ENCODE peak calls at places on chromosome 1, in four cellular contexts. F is GM10248, N is skeletal muscle cell, X is GM19239. J is an unnamed sample.

GRCh38 chr1:205769641-205770365 is 5.5 kb downstream of the RAB29 start:
- DNase-seq in N (no peak), X (no peak), F (no peak), J (peak)

GRCh38 chr1:179867493-179868330 is 9.9 kb downstream of the TOR1AIP2 start:
- DNase-seq in X (no peak), F (peak), N (no peak), J (peak)

GRCh38 chr1:69077633-69078032 is 490.1 kb upstream of the LRRC7 start:
- DNase-seq in X (no peak), F (no peak), N (no peak), J (no peak)

GRCh38 chr1:22176258-22176657 is 33.4 kb upstream of the WNT4 start:
- DNase-seq in X (peak), F (peak), N (no peak), J (no peak)

GRCh38 chr1:197775282-197776262 is at the start of gene DENND1B:
- DNase-seq in N (peak), F (peak), X (peak), J (peak)

GRCh38 chr1:150925080-150925479 is 1.1 kb upstream of the SETDB1 start:
- DNase-seq in X (no peak), F (no peak), N (no peak), J (no peak)

GRCh38 chr1:207860531-207860930 is 50.4 kb downstream of the CD34 start:
- DNase-seq in F (no peak), X (no peak), N (no peak), J (no peak)

GRCh38 chr1:5681654-5682053 is 310.6 kb downstream of the NPHP4 start:
- DNase-seq in F (no peak), N (no peak), X (no peak), J (no peak)

GRCh38 chr1:162551969-162552683 is 9.4 kb upstream of the UAP1 start:
- DNase-seq in X (no peak), N (no peak), F (no peak), J (peak)

GRCh38 chr1:204358605-204359004 is 1.1 kb downstream of the PLEKHA6 start:
- DNase-seq in F (no peak), N (no peak), X (no peak), J (no peak)

GRCh38 chr1:57307382-57307781 is 116.5 kb downstream of the DAB1 start:
- DNase-seq in X (peak), F (peak), N (no peak), J (no peak)

GRCh38 chr1:13775446-13775845 is 75.5 kb downstream of the PRDM2 start:
- DNase-seq in F (no peak), X (no peak), N (no peak), J (peak)

GRCh38 chr1:201785291-201785690 is 43.7 kb upstream of the IPO9 start:
- DNase-seq in X (no peak), N (no peak), F (no peak), J (peak)

GRCh38 chr1:200231787-200232222 is 178.0 kb downstream of the ZNF281 start:
- DNase-seq in F (no peak), N (no peak), X (no peak), J (peak)

GRCh38 chr1:54275349-54275748 is 75.4 kb downstream of the MRPL37 start:
- DNase-seq in X (no peak), F (no peak), N (no peak), J (peak)

GRCh38 chr1:210499956-210500355 is 171.3 kb downstream of the HHAT start:
- DNase-seq in X (no peak), N (no peak), F (no peak), J (no peak)

GRCh38 chr1:69982992-69983391 is 222.4 kb downstream of the LRRC40 start:
- DNase-seq in F (no peak), N (peak), X (no peak), J (peak)

J was measured in GM23248.